ENCODE peak calls at places on chromosomes 6 and 20, in seven cellular contexts. One of them, this sample, is unnamed. For H3K36me3, the result is how much of the 10 kb centered on the place peaks cover.

GRCh38 chr20:60058869-60059268 is 100.6 kb downstream of the CDH26 start:
- DNase-seq in mucosa of descending colon: no peak
- DNase-seq in GM23248: no peak
- DNase-seq in brain microvascular endothelial cell: no peak
- DNase-seq in tibial nerve: no peak
- DNase-seq in left ventricle myocardium inferior: no peak
- DNase-seq in SK-N-SH: no peak
- DNase-seq in this sample: no peak

GRCh38 chr6:24848461-24848860 is 49.7 kb upstream of the ARMH2 start:
- DNase-seq in GM23248: no peak
- DNase-seq in brain microvascular endothelial cell: no peak
- DNase-seq in mucosa of descending colon: no peak
- DNase-seq in SK-N-SH: no peak
- DNase-seq in tibial nerve: no peak
- DNase-seq in left ventricle myocardium inferior: no peak
- DNase-seq in this sample: no peak

GRCh38 chr6:132320007-132320406 is 81.3 kb downstream of the MOXD1 start:
- DNase-seq in SK-N-SH: no peak
- DNase-seq in mucosa of descending colon: no peak
- DNase-seq in brain microvascular endothelial cell: peak
- DNase-seq in tibial nerve: no peak
- DNase-seq in left ventricle myocardium inferior: no peak
- DNase-seq in GM23248: peak
- DNase-seq in this sample: no peak

GRCh38 chr20:51284871-51285270 is 257.6 kb downstream of the NFATC2 start:
- DNase-seq in mucosa of descending colon: no peak
- DNase-seq in left ventricle myocardium inferior: no peak
- DNase-seq in SK-N-SH: no peak
- DNase-seq in brain microvascular endothelial cell: no peak
- DNase-seq in tibial nerve: no peak
- DNase-seq in GM23248: no peak
- DNase-seq in this sample: no peak

GRCh38 chr20:3000852-3001523 is 42.4 kb upstream of the GNRH2 start:
- DNase-seq in left ventricle myocardium inferior: no peak
- DNase-seq in GM23248: peak
- DNase-seq in tibial nerve: no peak
- DNase-seq in SK-N-SH: peak
- DNase-seq in mucosa of descending colon: no peak
- DNase-seq in brain microvascular endothelial cell: peak
- DNase-seq in this sample: no peak

GRCh38 chr6:131946992-131947955 is 3.9 kb downstream of the CCN2 start:
- DNase-seq in brain microvascular endothelial cell: peak
- DNase-seq in SK-N-SH: no peak
- DNase-seq in mucosa of descending colon: no peak
- DNase-seq in tibial nerve: no peak
- DNase-seq in GM23248: peak
- DNase-seq in left ventricle myocardium inferior: no peak
- DNase-seq in this sample: no peak

GRCh38 chr6:139175389-139175788 is 40.5 kb downstream of the HECA start:
- DNase-seq in tibial nerve: no peak
- DNase-seq in GM23248: no peak
- DNase-seq in SK-N-SH: no peak
- DNase-seq in left ventricle myocardium inferior: no peak
- DNase-seq in mucosa of descending colon: no peak
- DNase-seq in brain microvascular endothelial cell: no peak
- DNase-seq in this sample: no peak

GRCh38 chr6:12608874-12609273 is 107.7 kb upstream of the PHACTR1 start:
- DNase-seq in brain microvascular endothelial cell: no peak
- DNase-seq in left ventricle myocardium inferior: no peak
- DNase-seq in GM23248: no peak
- DNase-seq in tibial nerve: no peak
- DNase-seq in SK-N-SH: no peak
- DNase-seq in mucosa of descending colon: no peak
- DNase-seq in this sample: no peak

GRCh38 chr20:63736893-63737689 is 627 bp downstream of the LIME1 start:
- DNase-seq in GM23248: no peak
- DNase-seq in left ventricle myocardium inferior: no peak
- DNase-seq in mucosa of descending colon: peak
- DNase-seq in SK-N-SH: peak
- DNase-seq in tibial nerve: no peak
- DNase-seq in brain microvascular endothelial cell: no peak
- DNase-seq in this sample: no peak

GRCh38 chr20:22403860-22404608 is 180.3 kb downstream of the FOXA2 start:
- DNase-seq in left ventricle myocardium inferior: no peak
- DNase-seq in SK-N-SH: no peak
- DNase-seq in brain microvascular endothelial cell: no peak
- DNase-seq in GM23248: peak
- DNase-seq in mucosa of descending colon: no peak
- DNase-seq in tibial nerve: no peak
- DNase-seq in this sample: no peak

GRCh38 chr6:170505306-170505705 is 47.8 kb downstream of the PSMB1 start:
- DNase-seq in brain microvascular endothelial cell: no peak
- DNase-seq in SK-N-SH: no peak
- DNase-seq in mucosa of descending colon: no peak
- DNase-seq in left ventricle myocardium inferior: peak
- DNase-seq in GM23248: no peak
- DNase-seq in tibial nerve: no peak
- DNase-seq in this sample: no peak

GRCh38 chr6:134482585-134483346 is 164.9 kb upstream of the SGK1 start:
- DNase-seq in left ventricle myocardium inferior: peak
- DNase-seq in tibial nerve: peak
- DNase-seq in brain microvascular endothelial cell: peak
- DNase-seq in mucosa of descending colon: no peak
- DNase-seq in SK-N-SH: no peak
- DNase-seq in GM23248: no peak
- DNase-seq in this sample: no peak

GRCh38 chr6:92201618-92202017 is 1217.7 kb downstream of the EPHA7 start:
- DNase-seq in SK-N-SH: no peak
- DNase-seq in left ventricle myocardium inferior: no peak
- DNase-seq in mucosa of descending colon: no peak
- DNase-seq in tibial nerve: no peak
- DNase-seq in GM23248: no peak
- DNase-seq in brain microvascular endothelial cell: peak
- DNase-seq in this sample: no peak

GRCh38 chr20:47379433-47380150 is 23.1 kb upstream of the ZMYND8 start:
- DNase-seq in GM23248: peak
- DNase-seq in SK-N-SH: no peak
- DNase-seq in left ventricle myocardium inferior: no peak
- DNase-seq in brain microvascular endothelial cell: peak
- DNase-seq in tibial nerve: no peak
- DNase-seq in mucosa of descending colon: no peak
- DNase-seq in this sample: peak

GRCh38 chr6:25652007-25652515 is at the start of gene SCGN:
- DNase-seq in brain microvascular endothelial cell: peak
- DNase-seq in SK-N-SH: peak
- DNase-seq in tibial nerve: peak
- DNase-seq in mucosa of descending colon: peak
- DNase-seq in left ventricle myocardium inferior: peak
- DNase-seq in GM23248: peak
- DNase-seq in this sample: no peak

DNA sequence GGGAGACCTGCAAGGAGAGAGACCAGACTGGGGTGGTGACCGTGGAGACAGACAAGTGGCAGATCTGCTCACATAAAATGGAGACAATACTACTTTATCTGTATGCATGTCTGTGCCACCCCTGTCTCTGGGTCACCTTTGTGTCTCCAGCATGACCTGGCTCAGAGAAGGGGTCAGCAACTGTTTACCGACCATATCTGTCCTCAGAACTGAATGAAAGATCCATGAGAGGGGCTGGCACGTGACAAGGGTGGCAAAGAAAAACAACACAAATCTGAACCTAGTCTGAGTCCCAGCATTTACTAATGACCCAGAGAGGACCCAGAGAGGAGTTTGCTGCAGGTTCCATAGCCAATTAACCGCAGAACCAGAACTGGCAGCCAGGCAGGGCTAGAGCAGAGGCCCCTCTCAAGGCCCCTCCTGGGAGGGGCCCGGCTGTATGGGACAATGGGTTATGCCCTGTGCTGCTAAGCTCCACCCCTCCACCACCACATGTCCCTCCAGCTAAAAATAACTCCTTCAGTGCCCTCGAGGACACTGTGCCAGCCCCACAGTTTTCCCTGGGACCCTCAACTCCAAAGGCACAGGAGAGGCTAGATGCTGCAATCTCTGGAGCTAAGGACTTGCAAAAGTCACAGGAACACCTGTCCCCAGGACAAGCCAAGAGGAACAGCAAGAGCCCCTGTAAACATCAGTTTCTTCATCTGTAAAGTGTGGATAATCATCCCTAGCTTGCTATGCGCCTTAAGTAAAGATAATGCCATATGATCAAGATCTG is 2.2 kb downstream of the AHCY start:
- DNase-seq in GM23248: peak
- DNase-seq in mucosa of descending colon: peak
- DNase-seq in brain microvascular endothelial cell: no peak
- DNase-seq in left ventricle myocardium inferior: peak
- DNase-seq in tibial nerve: no peak
- DNase-seq in SK-N-SH: no peak
- DNase-seq in this sample: no peak
- H3K4me3 ChIP-seq in GM23248: no peak
- H3K4me3 ChIP-seq in mucosa of descending colon: no peak
- H3K4me3 ChIP-seq in brain microvascular endothelial cell: no peak
- H3K4me3 ChIP-seq in left ventricle myocardium inferior: peak
- H3K4me3 ChIP-seq in tibial nerve: no peak
- H3K4me3 ChIP-seq in SK-N-SH: peak
- H3K4me3 ChIP-seq in this sample: no peak

GRCh38 chr20:48975955-48976354 is 54.4 kb downstream of the ARFGEF2 start:
- DNase-seq in mucosa of descending colon: no peak
- DNase-seq in SK-N-SH: no peak
- DNase-seq in tibial nerve: no peak
- DNase-seq in brain microvascular endothelial cell: no peak
- DNase-seq in GM23248: no peak
- DNase-seq in left ventricle myocardium inferior: no peak
- DNase-seq in this sample: no peak
- H3K36me3 ChIP-seq in mucosa of descending colon: under half
- H3K36me3 ChIP-seq in SK-N-SH: under half
- H3K36me3 ChIP-seq in tibial nerve: under half
- H3K36me3 ChIP-seq in brain microvascular endothelial cell: under half
- H3K36me3 ChIP-seq in GM23248: under half
- H3K36me3 ChIP-seq in left ventricle myocardium inferior: half or more
- H3K36me3 ChIP-seq in this sample: under half

GRCh38 chr6:84866715-84867114 is 102.3 kb upstream of the TBX18 start:
- DNase-seq in brain microvascular endothelial cell: no peak
- DNase-seq in left ventricle myocardium inferior: no peak
- DNase-seq in tibial nerve: no peak
- DNase-seq in GM23248: no peak
- DNase-seq in mucosa of descending colon: no peak
- DNase-seq in SK-N-SH: no peak
- DNase-seq in this sample: no peak

GRCh38 chr6:84867521-84867920 is 103.1 kb upstream of the TBX18 start:
- DNase-seq in GM23248: peak
- DNase-seq in SK-N-SH: no peak
- DNase-seq in brain microvascular endothelial cell: peak
- DNase-seq in tibial nerve: no peak
- DNase-seq in mucosa of descending colon: no peak
- DNase-seq in left ventricle myocardium inferior: no peak
- DNase-seq in this sample: no peak

GRCh38 chr6:84871925-84872324 is 107.5 kb upstream of the TBX18 start:
- DNase-seq in brain microvascular endothelial cell: no peak
- DNase-seq in tibial nerve: no peak
- DNase-seq in SK-N-SH: no peak
- DNase-seq in mucosa of descending colon: no peak
- DNase-seq in left ventricle myocardium inferior: no peak
- DNase-seq in GM23248: peak
- DNase-seq in this sample: no peak

GRCh38 chr6:84870693-84871092 is 106.3 kb upstream of the TBX18 start:
- DNase-seq in mucosa of descending colon: no peak
- DNase-seq in brain microvascular endothelial cell: no peak
- DNase-seq in left ventricle myocardium inferior: no peak
- DNase-seq in SK-N-SH: no peak
- DNase-seq in tibial nerve: no peak
- DNase-seq in GM23248: no peak
- DNase-seq in this sample: no peak

DNA sequence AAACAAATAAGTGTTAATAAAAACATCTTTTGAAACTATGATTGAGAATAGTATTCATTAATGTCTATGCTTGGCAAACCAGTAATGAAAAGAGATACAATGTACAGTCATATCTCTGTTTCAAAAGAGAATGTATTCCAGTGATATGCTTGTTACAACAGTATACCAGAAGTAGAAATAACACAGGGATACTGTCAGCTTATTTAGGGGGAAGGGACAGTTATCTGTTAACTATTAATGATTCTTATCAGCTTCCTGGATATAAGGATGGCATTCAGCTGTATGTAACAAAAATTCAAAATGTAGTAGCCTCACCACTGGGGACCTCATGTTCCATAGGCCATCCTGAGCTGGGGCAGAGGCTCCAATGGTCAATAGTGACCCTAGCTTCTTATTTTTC is 103.8 kb upstream of the TBX18 start:
- DNase-seq in SK-N-SH: no peak
- DNase-seq in GM23248: no peak
- DNase-seq in tibial nerve: no peak
- DNase-seq in mucosa of descending colon: no peak
- DNase-seq in brain microvascular endothelial cell: no peak
- DNase-seq in left ventricle myocardium inferior: no peak
- DNase-seq in this sample: no peak
- H3K4me3 ChIP-seq in SK-N-SH: no peak
- H3K4me3 ChIP-seq in GM23248: no peak
- H3K4me3 ChIP-seq in tibial nerve: no peak
- H3K4me3 ChIP-seq in mucosa of descending colon: no peak
- H3K4me3 ChIP-seq in brain microvascular endothelial cell: no peak
- H3K4me3 ChIP-seq in left ventricle myocardium inferior: no peak
- H3K4me3 ChIP-seq in this sample: no peak

GRCh38 chr6:133463789-133464188 is 222.6 kb downstream of the EYA4 start:
- DNase-seq in GM23248: no peak
- DNase-seq in brain microvascular endothelial cell: no peak
- DNase-seq in left ventricle myocardium inferior: no peak
- DNase-seq in tibial nerve: no peak
- DNase-seq in SK-N-SH: no peak
- DNase-seq in mucosa of descending colon: no peak
- DNase-seq in this sample: no peak

GRCh38 chr6:133467231-133467981 is 226.2 kb downstream of the EYA4 start:
- DNase-seq in mucosa of descending colon: no peak
- DNase-seq in GM23248: no peak
- DNase-seq in left ventricle myocardium inferior: no peak
- DNase-seq in tibial nerve: no peak
- DNase-seq in brain microvascular endothelial cell: peak
- DNase-seq in SK-N-SH: no peak
- DNase-seq in this sample: no peak

GRCh38 chr6:133466666-133467065 is 225.5 kb downstream of the EYA4 start:
- DNase-seq in tibial nerve: no peak
- DNase-seq in SK-N-SH: no peak
- DNase-seq in GM23248: no peak
- DNase-seq in brain microvascular endothelial cell: peak
- DNase-seq in left ventricle myocardium inferior: no peak
- DNase-seq in mucosa of descending colon: no peak
- DNase-seq in this sample: no peak

GRCh38 chr6:133468591-133468990 is 227.4 kb downstream of the EYA4 start:
- DNase-seq in GM23248: no peak
- DNase-seq in mucosa of descending colon: no peak
- DNase-seq in brain microvascular endothelial cell: no peak
- DNase-seq in tibial nerve: no peak
- DNase-seq in SK-N-SH: no peak
- DNase-seq in left ventricle myocardium inferior: no peak
- DNase-seq in this sample: no peak

DNA sequence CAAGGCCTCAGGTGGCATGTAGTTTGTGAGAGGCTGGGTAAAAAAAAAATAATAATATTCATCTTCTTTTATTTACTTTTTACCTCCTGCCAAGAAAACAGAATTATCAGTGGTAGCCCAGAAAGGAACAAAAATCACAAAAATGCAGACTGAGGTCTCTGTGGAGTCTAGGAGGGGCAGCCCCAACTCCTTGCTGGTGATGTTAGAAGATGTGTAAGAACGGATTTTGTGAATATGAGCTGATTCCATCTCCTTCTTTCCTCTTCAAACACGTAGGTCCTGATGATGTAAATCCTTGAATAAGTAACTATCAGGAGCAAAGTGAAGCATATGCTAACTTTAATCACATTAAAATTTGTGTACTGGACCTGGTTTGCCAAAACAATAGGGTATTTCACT is 226.8 kb downstream of the EYA4 start:
- DNase-seq in SK-N-SH: no peak
- DNase-seq in left ventricle myocardium inferior: no peak
- DNase-seq in GM23248: no peak
- DNase-seq in tibial nerve: no peak
- DNase-seq in brain microvascular endothelial cell: peak
- DNase-seq in mucosa of descending colon: no peak
- DNase-seq in this sample: no peak
- H3K36me3 ChIP-seq in SK-N-SH: under half
- H3K36me3 ChIP-seq in left ventricle myocardium inferior: under half
- H3K36me3 ChIP-seq in GM23248: under half
- H3K36me3 ChIP-seq in tibial nerve: under half
- H3K36me3 ChIP-seq in brain microvascular endothelial cell: under half
- H3K36me3 ChIP-seq in mucosa of descending colon: under half
- H3K36me3 ChIP-seq in this sample: under half